ENCODE peak calls at places on chromosomes 2 and 18, in five cellular contexts. T, B, Z, F and O are unnamed samples.

GRCh38 chr2:181962142-181962541 is 23.5 kb upstream of the PPP1R1C start:
- DNase-seq in T (no peak), B (peak), Z (no peak), F (no peak), O (no peak)

GRCh38 chr18:59040770-59041148 is 98.9 kb upstream of the SEC11C start:
- DNase-seq in T (no peak), B (no peak), Z (no peak), F (no peak), O (no peak)

GRCh38 chr2:125516496-125517109 is 1139.4 kb upstream of the GYPC start:
- DNase-seq in T (no peak), B (no peak), Z (peak), F (peak), O (peak)

GRCh38 chr18:7568426-7568825 is 1.3 kb downstream of the PTPRM start:
- DNase-seq in T (peak), B (peak), Z (peak), F (no peak), O (no peak)

GRCh38 chr2:189402932-189403331 is 38.3 kb upstream of the WDR75 start:
- DNase-seq in T (no peak), B (no peak), Z (no peak), F (no peak), O (peak)

GRCh38 chr2:159206736-159207380 is 79.6 kb downstream of the WDSUB1 start:
- DNase-seq in T (no peak), B (no peak), Z (no peak), F (no peak), O (no peak)

GRCh38 chr2:69177063-69177771 is 164.2 kb downstream of the ANTXR1 start:
- DNase-seq in T (peak), B (peak), Z (peak), F (no peak), O (peak)

GRCh38 chr2:185618630-185619029 is 120.0 kb upstream of the FSIP2 start:
- DNase-seq in T (no peak), B (no peak), Z (no peak), F (peak), O (peak)

GRCh38 chr2:38856165-38856564 is 19.6 kb downstream of the DHX57 start:
- DNase-seq in T (no peak), B (no peak), Z (no peak), F (peak), O (no peak)

GRCh38 chr18:43061816-43062215 is 53.7 kb downstream of the RIT2 start:
- DNase-seq in T (no peak), B (no peak), Z (peak), F (no peak), O (no peak)

GRCh38 chr2:173986805-173987204 is 21.6 kb upstream of the SP3 start:
- DNase-seq in T (no peak), B (peak), Z (no peak), F (no peak), O (no peak)

GRCh38 chr18:61503688-61504087 is 170.5 kb downstream of the CDH20 start:
- DNase-seq in T (no peak), B (no peak), Z (no peak), F (no peak), O (no peak)

GRCh38 chr2:143545059-143545458 is 415.8 kb downstream of the ARHGAP15 start:
- DNase-seq in T (no peak), B (no peak), Z (no peak), F (no peak), O (no peak)

GRCh38 chr2:172084734-172085459 is 410 bp upstream of the DLX1 start:
- DNase-seq in T (peak), B (peak), Z (peak), F (peak), O (peak)

GRCh38 chr2:111678651-111679050 is 205.3 kb downstream of the ANAPC1 start:
- DNase-seq in T (no peak), B (no peak), Z (no peak), F (no peak), O (no peak)

GRCh38 chr2:202237787-202238233 is 587 bp downstream of the SUMO1 start:
- DNase-seq in T (peak), B (peak), Z (peak), F (peak), O (peak)

GRCh38 chr18:70263336-70263735 is 25.5 kb upstream of the SOCS6 start:
- DNase-seq in T (no peak), B (no peak), Z (no peak), F (no peak), O (no peak)

GRCh38 chr2:171411791-171412483 is 21.9 kb downstream of the METTL8 start:
- DNase-seq in T (no peak), B (no peak), Z (no peak), F (no peak), O (no peak)

GRCh38 chr2:11784310-11784709 is 37.9 kb downstream of the LPIN1 start:
- DNase-seq in T (no peak), B (no peak), Z (no peak), F (no peak), O (no peak)

GRCh38 chr18:79637181-79637920 is 42.3 kb upstream of the CTDP1 start:
- DNase-seq in T (no peak), B (no peak), Z (peak), F (no peak), O (no peak)

GRCh38 chr18:9757851-9758587 is 49.9 kb downstream of the RAB31 start:
- DNase-seq in T (no peak), B (no peak), Z (no peak), F (no peak), O (peak)

GRCh38 chr2:240556553-240557100 is 1.2 kb downstream of the ANKMY1 start:
- DNase-seq in T (no peak), B (peak), Z (peak), F (no peak), O (peak)

GRCh38 chr2:108909275-108909823 is 79.7 kb downstream of the EDAR start:
- DNase-seq in T (no peak), B (no peak), Z (peak), F (no peak), O (no peak)

GRCh38 chr2:20674974-20675679 is 8.2 kb downstream of the GDF7 start:
- DNase-seq in T (no peak), B (peak), Z (no peak), F (peak), O (peak)

GRCh38 chr2:190304404-190304803 is 15.2 kb downstream of the HIBCH start:
- DNase-seq in T (no peak), B (no peak), Z (no peak), F (no peak), O (no peak)

GRCh38 chr2:234426616-234427015 is 70.3 kb downstream of the ARL4C start:
- DNase-seq in T (no peak), B (no peak), Z (no peak), F (no peak), O (no peak)

GRCh38 chr18:45626330-45627203 is 11.3 kb downstream of the SLC14A2 start:
- DNase-seq in T (no peak), B (no peak), Z (peak), F (peak), O (peak)

GRCh38 chr18:8153887-8154583 is 455.2 kb upstream of the RAB12 start:
- DNase-seq in T (no peak), B (no peak), Z (no peak), F (peak), O (peak)

GRCh38 chr18:52948878-52949444 is 609.0 kb downstream of the DCC start:
- DNase-seq in T (no peak), B (no peak), Z (no peak), F (no peak), O (no peak)

GRCh38 chr2:217105733-217106649 is 246.1 kb upstream of the TNP1 start:
- DNase-seq in T (no peak), B (no peak), Z (no peak), F (peak), O (peak)

GRCh38 chr2:106126295-106126694 is 67.8 kb downstream of the UXS1 start:
- DNase-seq in T (no peak), B (no peak), Z (no peak), F (no peak), O (no peak)

GRCh38 chr2:106124126-106124756 is 69.9 kb downstream of the UXS1 start:
- DNase-seq in T (no peak), B (no peak), Z (no peak), F (no peak), O (no peak)

GRCh38 chr2:106127282-106127771 is 66.8 kb downstream of the UXS1 start:
- DNase-seq in T (no peak), B (no peak), Z (no peak), F (no peak), O (no peak)

GRCh38 chr2:106126705-106127281 is 67.3 kb downstream of the UXS1 start:
- DNase-seq in T (no peak), B (no peak), Z (no peak), F (no peak), O (no peak)

GRCh38 chr2:106124787-106125549 is 69.1 kb downstream of the UXS1 start:
- DNase-seq in T (no peak), B (no peak), Z (no peak), F (peak), O (no peak)
- H3K27ac ChIP-seq in T (no peak), B (no peak), Z (no peak), F (no peak), O (no peak)

GRCh38 chr2:46486441-46486840 is 7.1 kb downstream of the TMEM247 start:
- DNase-seq in T (no peak), B (no peak), Z (no peak), F (no peak), O (no peak)
- H3K27ac ChIP-seq in T (no peak), B (no peak), Z (no peak), F (no peak), O (no peak)

DNA sequence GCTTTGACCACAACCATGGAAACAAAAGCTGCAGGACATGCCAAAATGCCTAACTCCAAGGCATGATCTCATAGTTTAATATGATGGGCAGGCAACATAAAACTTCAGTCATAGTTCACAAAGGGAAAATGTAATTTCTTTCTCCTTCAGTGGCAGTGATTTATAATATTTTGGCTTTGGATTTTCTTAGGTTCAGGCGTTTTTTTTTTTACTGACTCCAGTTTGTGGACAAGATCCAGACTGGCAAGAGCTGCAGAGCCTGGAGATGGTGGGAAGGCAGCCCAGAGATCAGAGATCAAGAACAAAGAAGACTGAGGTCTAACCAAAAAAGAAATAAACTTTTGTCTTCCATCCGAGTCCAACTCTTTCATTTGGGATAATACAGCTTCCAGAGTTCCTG is 215.4 kb upstream of the SETBP1 start:
- DNase-seq in T (no peak), B (peak), Z (no peak), F (no peak), O (no peak)
- H3K27ac ChIP-seq in T (no peak), B (no peak), Z (no peak), F (no peak), O (no peak)

GRCh38 chr2:237603718-237604362 is 13.3 kb upstream of the RAB17 start:
- DNase-seq in T (no peak), B (peak), Z (no peak), F (peak), O (peak)
- H3K27ac ChIP-seq in T (peak), B (no peak), Z (no peak), F (peak), O (peak)

DNA sequence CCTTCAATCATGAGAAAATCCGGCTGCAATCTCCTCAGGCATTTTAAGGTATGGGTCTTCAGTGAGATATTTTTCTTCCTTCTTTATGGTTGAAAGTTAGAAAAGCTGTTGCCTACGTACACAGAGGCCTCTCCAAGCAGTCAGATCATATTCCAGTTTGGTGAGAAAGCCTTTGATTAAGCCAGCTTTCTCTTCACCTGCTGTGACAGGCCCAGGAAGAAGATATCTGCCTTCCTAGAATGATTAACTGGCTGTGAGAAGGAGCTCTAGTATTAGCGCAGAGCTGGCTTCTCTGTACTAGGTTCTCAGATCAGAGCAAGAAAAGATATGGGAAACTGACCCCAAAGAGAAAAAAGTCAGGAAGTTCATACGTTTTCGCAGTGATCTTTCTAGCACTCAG is 585.0 kb upstream of the CHAC2 start:
- DNase-seq in T (no peak), B (no peak), Z (no peak), F (no peak), O (no peak)
- H3K27ac ChIP-seq in T (no peak), B (no peak), Z (no peak), F (no peak), O (no peak)

GRCh38 chr2:18286897-18287296 is 273.6 kb downstream of the RDH14 start:
- DNase-seq in T (no peak), B (no peak), Z (no peak), F (no peak), O (no peak)
- H3K27ac ChIP-seq in T (no peak), B (no peak), Z (no peak), F (no peak), O (no peak)

GRCh38 chr18:63465059-63465458 is 11.7 kb upstream of the SERPINB5 start:
- DNase-seq in T (no peak), B (no peak), Z (no peak), F (no peak), O (no peak)
- H3K27ac ChIP-seq in T (no peak), B (no peak), Z (no peak), F (no peak), O (no peak)

GRCh38 chr2:218255441-218255840 is 5.4 kb upstream of the GPBAR1 start:
- DNase-seq in T (no peak), B (no peak), Z (no peak), F (no peak), O (peak)

GRCh38 chr2:218256612-218257350 is 4.0 kb upstream of the GPBAR1 start:
- DNase-seq in T (no peak), B (no peak), Z (no peak), F (no peak), O (no peak)

GRCh38 chr2:218249686-218250085 is 11.1 kb upstream of the GPBAR1 start:
- DNase-seq in T (no peak), B (no peak), Z (no peak), F (no peak), O (no peak)

GRCh38 chr2:218257390-218257981 is 3.3 kb upstream of the GPBAR1 start:
- DNase-seq in T (no peak), B (no peak), Z (peak), F (peak), O (no peak)

GRCh38 chr2:218252509-218253247 is 8.1 kb upstream of the GPBAR1 start:
- DNase-seq in T (no peak), B (no peak), Z (no peak), F (no peak), O (no peak)
- H3K27ac ChIP-seq in T (peak), B (no peak), Z (no peak), F (peak), O (no peak)

DNA sequence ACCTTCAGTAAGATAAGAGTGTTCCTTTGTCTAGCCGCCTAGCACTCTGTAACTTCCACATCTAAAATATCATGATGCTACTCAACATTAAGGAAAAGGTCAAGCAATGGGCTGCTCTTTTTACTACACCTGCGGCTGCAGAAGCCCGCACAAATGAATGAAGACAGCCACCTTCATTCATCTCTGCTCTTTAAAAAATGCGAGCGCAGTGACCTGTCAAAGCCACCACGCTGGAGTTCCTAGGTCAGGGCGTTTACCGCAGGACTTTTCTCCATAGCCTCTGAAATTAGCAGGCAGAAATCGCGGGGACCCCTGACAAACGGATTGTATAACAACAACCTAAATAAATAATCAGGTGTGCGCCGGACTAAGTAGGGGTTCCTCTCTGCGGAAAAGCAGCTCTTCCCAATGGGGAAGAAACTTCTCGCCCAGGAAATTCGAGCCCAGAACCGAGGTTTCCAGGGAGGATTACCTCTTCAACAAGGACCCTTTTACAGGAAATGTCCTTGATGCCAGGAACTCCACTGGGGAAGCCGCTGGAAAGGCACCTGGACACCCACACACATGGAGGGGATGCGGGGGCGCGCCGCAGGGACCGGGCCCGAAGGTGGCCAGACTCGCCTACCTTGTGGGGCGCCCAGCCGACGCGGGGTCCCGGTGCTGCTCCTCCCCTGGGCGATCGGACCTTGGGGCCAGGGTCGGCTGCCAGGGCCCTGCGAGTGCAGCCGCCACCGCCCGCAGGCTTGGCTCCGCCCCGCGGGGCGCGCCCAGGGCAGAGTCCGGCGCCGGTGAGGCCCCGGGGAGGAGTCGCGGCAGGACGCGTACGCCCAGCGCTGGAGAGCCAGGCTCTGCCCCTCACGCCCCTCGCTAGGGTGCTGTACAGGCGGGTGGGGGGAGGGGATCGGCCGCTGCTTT is at the start of gene CCDC68:
- DNase-seq in T (peak), B (peak), Z (peak), F (no peak), O (no peak)
- H3K27ac ChIP-seq in T (peak), B (peak), Z (no peak), F (no peak), O (no peak)

DNA sequence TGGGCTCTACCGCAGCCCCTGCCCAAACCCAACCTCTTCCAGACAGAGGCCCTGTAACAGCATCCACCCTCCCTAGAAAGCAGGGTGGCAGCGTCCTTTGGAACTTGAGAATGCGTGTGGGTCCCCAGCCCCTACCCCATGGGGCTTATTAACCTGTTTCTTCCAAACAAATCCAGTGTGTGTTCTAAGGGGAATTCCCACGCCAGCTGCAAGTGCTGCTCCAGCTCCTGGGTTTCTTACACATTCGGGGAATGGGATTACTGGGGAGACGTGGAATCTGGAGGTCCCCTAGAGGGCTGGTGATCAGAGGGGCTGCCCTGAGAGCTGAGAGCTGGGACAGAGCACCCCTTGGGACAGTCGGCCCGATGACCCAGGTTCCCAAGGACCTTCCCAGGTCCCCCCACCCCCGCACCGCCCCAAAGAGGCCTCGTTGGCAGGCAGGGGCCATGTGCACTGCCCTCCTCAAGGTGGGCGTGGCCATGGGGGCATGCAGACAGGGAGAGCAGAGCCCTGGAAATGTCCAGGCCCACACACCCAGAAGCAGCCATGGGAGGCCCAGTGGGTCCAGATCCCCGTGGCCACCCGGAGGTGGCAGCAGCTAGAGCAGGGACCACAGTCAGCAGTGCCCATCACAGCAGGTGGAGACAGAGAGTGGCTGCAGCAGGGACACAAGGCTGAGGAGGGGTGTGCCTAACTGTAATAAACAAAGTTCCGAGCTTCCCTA is 18.8 kb upstream of the TEX44 start:
- DNase-seq in T (no peak), B (no peak), Z (no peak), F (no peak), O (no peak)
- H3K27ac ChIP-seq in T (no peak), B (no peak), Z (peak), F (no peak), O (no peak)